ENCODE peak calls at places on chromosomes 12 and 14, in six cellular contexts. R is stimulated activated CD4-positive, alpha-beta T cell treated with anti-CD3 and anti-CD28 coated beads, Interleukin-15, amount 100 ng/mL, for 1 hour; U is WTC11; E is NCI-H2081; P is GM23248; Y is lower leg skin. V is an unnamed sample.

GRCh38 chr12:79686171-79686570 is 4.6 kb downstream of the PAWR start:
- DNase-seq in R (no peak), U (no peak), E (no peak), P (no peak), Y (no peak), V (no peak)

GRCh38 chr12:67705394-67706370 is 57.1 kb downstream of the DYRK2 start:
- DNase-seq in R (no peak), U (no peak), E (no peak), P (peak), Y (no peak), V (peak)

GRCh38 chr12:14601692-14602091 is 34.0 kb upstream of the PLBD1 start:
- DNase-seq in R (no peak), U (no peak), E (peak), P (no peak), Y (no peak), V (no peak)

GRCh38 chr14:53956427-53957201 is at the start of gene BMP4:
- DNase-seq in R (no peak), U (peak), E (no peak), P (peak), Y (peak), V (peak)

GRCh38 chr12:57389033-57389432 is 41.8 kb downstream of the R3HDM2 start:
- DNase-seq in R (no peak), U (no peak), E (no peak), P (peak), Y (no peak), V (peak)

GRCh38 chr12:30926243-30927209 is at the start of gene TSPAN11:
- DNase-seq in R (no peak), U (peak), E (no peak), P (peak), Y (no peak), V (peak)

GRCh38 chr12:104314242-104314614 is 10.7 kb downstream of the EID3 start:
- DNase-seq in R (no peak), U (no peak), E (no peak), P (peak), Y (no peak), V (no peak)

GRCh38 chr14:23910081-23910875 is 43.3 kb upstream of the DHRS4 start:
- DNase-seq in R (no peak), U (peak), E (peak), P (peak), Y (no peak), V (peak)

GRCh38 chr12:74598819-74599218 is 61.2 kb downstream of the ATXN7L3B start:
- DNase-seq in R (no peak), U (no peak), E (no peak), P (peak), Y (no peak), V (no peak)

GRCh38 chr14:65826946-65827345 is 414.4 kb downstream of the FUT8 start:
- DNase-seq in R (no peak), U (no peak), E (no peak), P (no peak), Y (no peak), V (no peak)

GRCh38 chr14:69943084-69943797 is 64.0 kb downstream of the SMOC1 start:
- DNase-seq in R (no peak), U (no peak), E (no peak), P (no peak), Y (no peak), V (no peak)

GRCh38 chr14:75452900-75453816 is 25.3 kb downstream of the JDP2 start:
- DNase-seq in R (no peak), U (peak), E (no peak), P (peak), Y (peak), V (peak)

GRCh38 chr14:101191882-101192660 is 288.5 kb upstream of the RTL1 start:
- DNase-seq in R (no peak), U (no peak), E (no peak), P (no peak), Y (no peak), V (no peak)

GRCh38 chr14:99749763-99750715 is 43.2 kb upstream of the EML1 start:
- DNase-seq in R (no peak), U (no peak), E (no peak), P (peak), Y (no peak), V (no peak)

V was measured in fibroblast of gingiva.